ENCODE peak calls at places on chromosome 1, in five cellular contexts. T, I, W, V and E are unnamed samples.

GRCh38 chr1:235888119-235888643 is 21.5 kb upstream of the LYST start:
- DNase-seq in T (no peak), I (no peak), W (no peak), V (no peak), E (no peak)

GRCh38 chr1:225486856-225487255 is 59.0 kb upstream of the LBR start:
- DNase-seq in T (no peak), I (no peak), W (no peak), V (no peak), E (no peak)

GRCh38 chr1:2495546-2495945 is 19.5 kb downstream of the PLCH2 start:
- DNase-seq in T (no peak), I (no peak), W (no peak), V (no peak), E (no peak)

GRCh38 chr1:181482001-181482430 is 1.3 kb upstream of the CACNA1E start:
- DNase-seq in T (no peak), I (no peak), W (no peak), V (peak), E (no peak)

GRCh38 chr1:153001382-153001781 is at the start of gene SPRR3:
- DNase-seq in T (no peak), I (no peak), W (no peak), V (no peak), E (no peak)

GRCh38 chr1:32743380-32744062 is 41.0 kb upstream of the SYNC start:
- DNase-seq in T (no peak), I (no peak), W (no peak), V (no peak), E (no peak)

GRCh38 chr1:100325415-100326324 is 26.6 kb upstream of the CDC14A start:
- DNase-seq in T (no peak), I (no peak), W (no peak), V (no peak), E (no peak)

GRCh38 chr1:246608616-246609376 is 42.5 kb downstream of the CNST start:
- DNase-seq in T (peak), I (no peak), W (peak), V (no peak), E (no peak)

GRCh38 chr1:236148471-236148847 is 6.1 kb downstream of the GPR137B start:
- DNase-seq in T (no peak), I (no peak), W (no peak), V (no peak), E (no peak)

GRCh38 chr1:208206092-208206698 is 38.0 kb downstream of the PLXNA2 start:
- DNase-seq in T (no peak), I (no peak), W (no peak), V (no peak), E (no peak)

DNA sequence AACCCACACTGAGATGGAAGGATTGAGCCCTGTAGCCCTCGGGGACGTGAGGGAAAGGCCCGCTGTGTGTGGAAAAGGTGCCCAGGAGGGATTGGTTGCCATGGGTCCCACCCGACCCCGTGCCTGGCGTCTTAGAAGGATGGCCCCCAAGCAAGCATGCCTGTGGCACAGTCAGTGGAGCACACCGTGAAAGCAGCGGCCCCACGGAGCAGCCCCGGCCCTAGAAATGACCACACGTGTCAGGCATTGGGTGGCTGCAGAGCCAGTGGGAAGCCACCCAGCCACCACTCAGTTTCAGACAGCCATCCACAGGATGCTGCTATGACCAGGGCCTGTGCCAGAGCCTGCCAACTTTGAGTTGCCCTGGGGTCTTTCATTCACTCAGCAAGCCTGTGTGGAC is 13.3 kb upstream of the EPHA8 start:
- DNase-seq in T (no peak), I (no peak), W (no peak), V (no peak), E (no peak)
- TF ChIP-seq CTCF in T (no peak), I (no peak), W (no peak), V (no peak), E (no peak)

GRCh38 chr1:43843684-43844083 is 89.9 kb upstream of the ARTN start:
- DNase-seq in T (no peak), I (no peak), W (no peak), V (no peak), E (no peak)
- TF ChIP-seq CTCF in T (no peak), I (no peak), W (no peak), V (no peak), E (no peak)

DNA sequence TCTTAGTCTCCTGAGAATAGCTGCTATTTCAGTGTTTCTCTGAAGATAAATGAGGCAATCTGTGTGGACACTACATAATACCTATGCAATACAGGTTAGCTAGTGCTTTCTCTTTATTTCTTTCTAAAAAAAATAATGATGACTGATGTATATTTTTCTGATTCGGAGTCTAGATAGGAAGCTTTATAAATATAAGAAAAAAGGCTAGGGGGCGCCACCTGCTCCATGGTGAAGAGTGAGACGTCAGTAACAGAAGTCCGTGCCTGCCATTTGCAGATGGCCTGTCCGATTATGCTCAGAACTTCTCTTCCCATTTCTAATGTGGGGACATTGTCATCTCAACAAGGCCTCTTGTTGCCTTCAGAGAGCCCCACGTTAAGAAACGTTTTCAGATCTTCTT is 26.4 kb downstream of the QSOX1 start:
- DNase-seq in T (peak), I (no peak), W (no peak), V (peak), E (no peak)
- TF ChIP-seq CTCF in T (peak), I (peak), W (peak), V (peak), E (no peak)

GRCh38 chr1:48571303-48571987 is 99.4 kb upstream of the SPATA6 start:
- DNase-seq in T (no peak), I (no peak), W (no peak), V (no peak), E (no peak)
- TF ChIP-seq CTCF in T (no peak), I (no peak), W (no peak), V (no peak), E (no peak)